ENCODE peak calls at places on chromosome 13, in five cellular contexts. R is Peyer's patch, L is testis, N is upper lobe of left lung, F is transverse colon. J is an unnamed sample. For H3K27me3 and H3K4me1, the result is how much of the 10 kb centered on the place peaks cover.

GRCh38 chr13:32022292-32022691 is 9.3 kb upstream of the FRY start:
- DNase-seq in R (no peak), L (no peak), N (no peak), F (no peak), J (no peak)

GRCh38 chr13:23828866-23829265 is 60.3 kb downstream of the MIPEP start:
- DNase-seq in R (no peak), L (no peak), N (no peak), F (no peak), J (no peak)

GRCh38 chr13:24861617-24862362 is 97.8 kb downstream of the RNF17 start:
- DNase-seq in R (no peak), L (no peak), N (no peak), F (no peak), J (no peak)

GRCh38 chr13:30256713-30257432 is 50.5 kb downstream of the KATNAL1 start:
- DNase-seq in R (no peak), L (no peak), N (no peak), F (no peak), J (no peak)

GRCh38 chr13:30743319-30744055 is 8.1 kb downstream of the ALOX5AP start:
- DNase-seq in R (peak), L (peak), N (no peak), F (peak), J (peak)

GRCh38 chr13:44436589-44437337 is 63.1 kb downstream of the SERP2 start:
- DNase-seq in R (peak), L (peak), N (peak), F (peak), J (peak)

GRCh38 chr13:91493442-91493841 is 95.0 kb downstream of the GPC5 start:
- DNase-seq in R (no peak), L (no peak), N (no peak), F (no peak), J (no peak)

GRCh38 chr13:58795715-58796114 is 1164.2 kb downstream of the PCDH17 start:
- DNase-seq in R (no peak), L (no peak), N (no peak), F (no peak), J (no peak)

GRCh38 chr13:113650731-113651148 is 7.3 kb downstream of the ATP4B start:
- DNase-seq in R (peak), L (no peak), N (no peak), F (peak), J (peak)

GRCh38 chr13:77437267-77437666 is 98.2 kb upstream of the SCEL start:
- DNase-seq in R (no peak), L (no peak), N (no peak), F (no peak), J (no peak)

GRCh38 chr13:75263741-75264407 is 218.1 kb downstream of the TBC1D4 start:
- DNase-seq in R (no peak), L (no peak), N (no peak), F (no peak), J (no peak)

GRCh38 chr13:77516342-77516789 is 19.1 kb upstream of the SCEL start:
- DNase-seq in R (no peak), L (no peak), N (no peak), F (no peak), J (no peak)

GRCh38 chr13:109655611-109656010 is 130.8 kb downstream of the IRS2 start:
- DNase-seq in R (no peak), L (no peak), N (no peak), F (no peak), J (no peak)

GRCh38 chr13:24348385-24348784 is 39.0 kb downstream of the C1QTNF9 start:
- DNase-seq in R (no peak), L (no peak), N (no peak), F (no peak), J (no peak)

GRCh38 chr13:95153647-95154405 is 147.4 kb downstream of the ABCC4 start:
- DNase-seq in R (no peak), L (no peak), N (no peak), F (no peak), J (no peak)

GRCh38 chr13:102003848-102004570 is 397.8 kb downstream of the FGF14 start:
- DNase-seq in R (no peak), L (no peak), N (no peak), F (no peak), J (no peak)

GRCh38 chr13:112350300-112350699 is 25.9 kb upstream of the SPACA7 start:
- DNase-seq in R (no peak), L (no peak), N (peak), F (no peak), J (no peak)
- H3K27me3 ChIP-seq in R (under half), L (under half), N (under half), F (under half), J (under half)

GRCh38 chr13:106568225-106569003 is 477 bp upstream of the ARGLU1 start:
- DNase-seq in R (no peak), L (no peak), N (no peak), F (no peak), J (no peak)

GRCh38 chr13:106562301-106562700 is 5.6 kb downstream of the ARGLU1 start:
- DNase-seq in R (no peak), L (no peak), N (no peak), F (no peak), J (no peak)

GRCh38 chr13:106567421-106568224 is at the start of gene ARGLU1:
- DNase-seq in R (peak), L (peak), N (peak), F (peak), J (peak)

GRCh38 chr13:106566682-106567420 is 1.1 kb downstream of the ARGLU1 start:
- DNase-seq in R (peak), L (peak), N (no peak), F (peak), J (peak)

GRCh38 chr13:106565127-106565775 is 2.7 kb downstream of the ARGLU1 start:
- DNase-seq in R (no peak), L (no peak), N (no peak), F (no peak), J (no peak)
- H3K4me1 ChIP-seq in R (under half), L (half or more), N (half or more), F (under half), J (under half)

DNA sequence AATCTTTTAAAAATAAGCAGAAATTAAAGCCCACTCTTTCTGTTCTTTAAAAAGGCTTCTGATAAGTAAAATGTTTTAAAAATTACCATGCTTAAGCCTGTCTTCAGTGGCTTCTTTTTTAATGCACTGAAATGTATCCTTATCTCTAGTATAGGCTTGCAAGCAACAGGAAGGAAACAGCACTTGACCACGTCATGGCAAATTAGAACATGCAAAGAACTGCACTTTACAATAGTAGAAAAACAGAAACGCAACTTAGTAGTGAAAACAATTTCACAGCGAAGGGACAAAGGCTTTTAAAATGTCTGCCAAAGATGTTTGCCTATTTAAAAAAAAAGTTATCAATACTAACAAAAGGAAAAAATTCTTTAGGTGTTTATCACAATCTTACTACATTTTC is 36.3 kb downstream of the ELF1 start:
- DNase-seq in R (peak), L (peak), N (no peak), F (peak), J (no peak)
- TF ChIP-seq POLR2A in R (peak), L (no peak), N (peak), F (peak), J (peak)

GRCh38 chr13:93227906-93228801 is 1.5 kb downstream of the GPC6 start:
- DNase-seq in R (peak), L (peak), N (peak), F (peak), J (peak)

GRCh38 chr13:93227280-93227905 is 786 bp downstream of the GPC6 start:
- DNase-seq in R (no peak), L (peak), N (peak), F (peak), J (peak)

GRCh38 chr13:93225610-93226009 is 997 bp upstream of the GPC6 start:
- DNase-seq in R (no peak), L (no peak), N (no peak), F (no peak), J (no peak)

GRCh38 chr13:93226065-93226622 is 463 bp upstream of the GPC6 start:
- DNase-seq in R (no peak), L (no peak), N (no peak), F (no peak), J (no peak)

GRCh38 chr13:93226623-93227279 is at the start of gene GPC6:
- DNase-seq in R (no peak), L (peak), N (peak), F (peak), J (no peak)
- H3K27me3 ChIP-seq in R (under half), L (under half), N (under half), F (under half), J (under half)

DNA sequence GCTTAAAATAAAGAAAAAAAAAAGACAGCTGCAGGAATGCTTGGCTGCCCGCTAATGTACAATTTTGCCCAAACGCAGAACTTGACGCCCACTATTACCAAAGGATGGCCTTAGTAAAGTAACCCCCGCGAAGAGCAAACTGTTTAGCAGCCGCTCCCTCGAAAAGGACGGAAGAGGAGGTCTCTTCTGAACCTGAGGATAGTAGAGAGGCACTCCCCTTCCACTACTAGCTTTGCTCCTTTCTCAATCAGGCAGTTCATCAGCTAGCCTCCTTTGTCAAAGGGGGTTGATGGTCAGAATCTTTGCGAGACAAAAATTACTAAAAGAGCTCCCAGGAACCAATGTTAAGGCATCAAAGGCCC is 556 bp downstream of the CAB39L start:
- DNase-seq in R (no peak), L (no peak), N (no peak), F (no peak), J (no peak)
- H3K4me1 ChIP-seq in R (under half), L (under half), N (under half), F (under half), J (under half)

GRCh38 chr13:33194820-33195692 is 90.5 kb downstream of the STARD13 start:
- DNase-seq in R (no peak), L (no peak), N (no peak), F (no peak), J (no peak)
- TF ChIP-seq POLR2A in R (no peak), L (no peak), N (no peak), F (no peak), J (no peak)

GRCh38 chr13:100089633-100090032 is 740 bp downstream of the PCCA start:
- DNase-seq in R (no peak), L (no peak), N (no peak), F (no peak), J (no peak)

GRCh38 chr13:100088648-100089601 is at the start of gene PCCA:
- DNase-seq in R (peak), L (peak), N (peak), F (peak), J (peak)

GRCh38 chr13:100088282-100088647 is 628 bp upstream of the PCCA start:
- DNase-seq in R (no peak), L (no peak), N (no peak), F (no peak), J (no peak)

GRCh38 chr13:100095498-100095897 is 6.6 kb downstream of the PCCA start:
- DNase-seq in R (no peak), L (no peak), N (no peak), F (no peak), J (no peak)

DNA sequence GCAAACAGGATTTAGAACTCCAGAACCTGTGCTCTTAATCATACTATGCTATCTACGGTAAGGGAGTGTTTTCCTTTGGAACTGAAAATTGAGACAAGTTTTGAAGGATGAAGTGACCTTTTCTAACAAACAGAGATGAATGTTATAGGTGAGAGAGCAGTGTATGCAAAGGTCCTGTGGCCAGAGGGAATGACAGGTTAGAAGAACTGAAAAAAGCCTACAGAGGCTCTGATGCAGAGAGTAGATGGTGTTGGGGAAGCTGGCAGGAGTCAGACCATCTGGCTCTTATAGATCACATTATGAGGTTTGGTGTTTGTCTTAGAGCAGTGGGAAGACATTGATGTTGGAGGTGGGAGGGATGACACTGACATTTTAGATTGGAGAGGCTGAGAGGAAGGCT is 2.0 kb downstream of the PCCA start:
- DNase-seq in R (no peak), L (no peak), N (no peak), F (no peak), J (no peak)
- H3K27me3 ChIP-seq in R (under half), L (under half), N (under half), F (under half), J (under half)

DNA sequence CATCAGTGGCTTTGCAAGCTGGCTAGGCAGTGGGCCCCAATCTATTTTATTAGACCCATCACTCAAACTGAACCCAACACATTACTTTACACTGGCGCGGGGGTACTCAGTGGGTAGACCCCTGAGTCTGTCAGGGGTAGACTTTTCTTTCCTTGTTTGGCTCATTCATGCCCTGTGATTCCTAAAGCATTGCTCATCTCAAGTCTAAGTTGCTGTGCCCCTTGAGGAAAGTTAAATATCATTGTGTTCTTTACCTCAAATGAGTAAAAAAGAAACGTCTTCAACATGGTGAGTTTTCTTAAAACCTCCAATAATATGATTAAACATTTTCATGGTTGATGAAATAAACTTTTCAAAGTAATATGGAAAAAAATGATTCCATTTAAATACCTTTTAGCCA is 254.8 kb downstream of the DLEU7 start:
- DNase-seq in R (no peak), L (no peak), N (no peak), F (no peak), J (no peak)
- H3K4me1 ChIP-seq in R (under half), L (under half), N (under half), F (under half), J (under half)

DNA sequence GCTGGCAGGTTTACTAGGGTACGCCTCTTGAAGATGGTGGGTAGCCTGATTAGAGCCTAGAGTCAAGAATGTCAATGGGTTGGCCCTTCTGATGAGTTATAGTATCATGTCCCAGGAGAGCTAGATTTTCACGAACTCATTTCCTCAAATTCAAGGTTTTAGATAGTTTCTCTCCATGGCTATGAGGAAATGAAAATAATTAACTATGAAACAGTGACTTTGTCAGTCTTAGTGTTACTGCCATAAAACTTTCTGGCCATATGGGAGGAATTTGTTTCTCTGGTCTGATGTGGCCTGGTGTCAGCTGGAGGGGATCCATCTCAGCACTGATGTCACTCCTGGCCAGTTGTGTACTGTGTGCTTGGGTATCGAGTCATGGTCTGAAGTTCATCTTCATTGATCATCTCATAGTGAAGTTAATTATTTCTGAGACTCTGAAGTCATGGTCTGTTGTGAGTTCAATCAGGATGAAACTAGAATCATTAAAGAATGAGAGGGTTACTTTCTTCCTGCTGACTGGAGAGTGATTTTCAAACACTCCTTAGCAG is 49.4 kb upstream of the TNFSF11 start:
- DNase-seq in R (peak), L (no peak), N (no peak), F (no peak), J (no peak)
- TF ChIP-seq POLR2A in R (no peak), L (no peak), N (no peak), F (no peak), J (no peak)

GRCh38 chr13:37775871-37776270 is 93.7 kb downstream of the TRPC4 start:
- DNase-seq in R (no peak), L (no peak), N (no peak), F (no peak), J (no peak)
- H3K27me3 ChIP-seq in R (under half), L (under half), N (under half), F (under half), J (under half)